ENCODE peak calls at places on chromosome 22, in ten cellular contexts. P is GM06990; L is occipital lobe; Y is EH; G is SK-N-SH; Q is spleen; W is GM23248; B is iPS-NIHi11; D is H54; F is stimulated activated CD8-positive, alpha-beta memory T cell treated with anti-CD3 and anti-CD28 coated beads, Interleukin-12 subunit alpha, Interleukin-12 subunit beta, amount 100 ng/mL, for 1 hour. O is an unnamed sample.

GRCh38 chr22:46428602-46429326 is 93.2 kb downstream of the TRMU start:
- DNase-seq in W (no peak), B (no peak), F (no peak), L (no peak), P (no peak), D (no peak), Y (no peak), G (no peak), Q (no peak), O (no peak)

GRCh38 chr22:38494498-38494897 is 11.6 kb downstream of the DDX17 start:
- DNase-seq in Q (no peak), P (no peak), G (no peak), F (no peak), D (no peak), W (no peak), L (no peak), B (no peak), Y (peak; percentile 84), O (no peak)

GRCh38 chr22:30266445-30267381 is at the start of gene OSM:
- DNase-seq in F (no peak), B (no peak), G (no peak), D (no peak), L (no peak), W (no peak), Q (peak; percentile 97), P (peak; percentile 75), Y (no peak), O (no peak)

GRCh38 chr22:46524203-46524740 is 13.1 kb downstream of the CELSR1 start:
- DNase-seq in G (no peak), L (no peak), Y (no peak), D (no peak), P (no peak), W (no peak), Q (no peak), B (peak; percentile 11), F (no peak), O (no peak)

GRCh38 chr22:35893698-35894097 is 134.9 kb downstream of the RBFOX2 start:
- DNase-seq in Y (no peak), W (no peak), D (no peak), L (no peak), P (no peak), F (no peak), B (no peak), G (no peak), Q (no peak), O (no peak)

GRCh38 chr22:24376606-24377005 is 50.8 kb upstream of the ADORA2A start:
- DNase-seq in L (no peak), P (no peak), W (no peak), D (no peak), Y (no peak), Q (no peak), F (no peak), G (no peak), B (no peak), O (no peak)

GRCh38 chr22:35910926-35911325 is 117.7 kb downstream of the RBFOX2 start:
- DNase-seq in F (no peak), Q (no peak), Y (no peak), B (no peak), D (no peak), P (no peak), W (no peak), G (no peak), L (no peak), O (no peak)

GRCh38 chr22:41676134-41676533 is 12.5 kb downstream of the SNU13 start:
- DNase-seq in B (no peak), P (no peak), Q (no peak), D (no peak), L (no peak), Y (no peak), G (no peak), F (no peak), W (no peak), O (no peak)

GRCh38 chr22:37258005-37258790 is 14.1 kb upstream of the RAC2 start:
- DNase-seq in W (no peak), F (no peak), P (no peak), Y (no peak), D (no peak), B (no peak), G (no peak), L (no peak), Q (peak; percentile 11), O (no peak)

GRCh38 chr22:27149886-27150529 is 492.6 kb downstream of the MIAT start:
- DNase-seq in P (no peak), G (no peak), Q (no peak), B (no peak), F (no peak), Y (peak; percentile 21), L (no peak), D (no peak), W (peak; percentile 75), O (no peak)

GRCh38 chr22:19703869-19704268 is 10.4 kb upstream of the SEPTIN5 start:
- DNase-seq in Y (no peak), Q (peak; percentile 66), P (no peak), W (no peak), D (no peak), G (no peak), L (no peak), F (no peak), B (no peak), O (no peak)

GRCh38 chr22:45290410-45290936 is 5.7 kb downstream of the UPK3A start:
- DNase-seq in W (peak; percentile 88), Q (no peak), Y (peak; percentile 90), L (no peak), P (no peak), D (no peak), F (no peak), B (peak; percentile 49), G (no peak), O (no peak)

GRCh38 chr22:23565942-23566715 is 14.0 kb downstream of the IGLL1 start:
- DNase-seq in Y (no peak), W (no peak), G (peak; percentile 90), Q (peak; percentile 74), L (no peak), D (no peak), P (no peak), F (no peak), B (peak; percentile 73), O (no peak)

GRCh38 chr22:29205598-29206371 is at the start of gene EMID1:
- DNase-seq in Y (peak; percentile 24), G (peak; percentile 90), D (no peak), W (peak; percentile 57), Q (peak; percentile 84), F (no peak), P (peak; percentile 67), L (no peak), B (peak; percentile 85), O (no peak)

GRCh38 chr22:25996669-25997068 is 172.6 kb upstream of the SEZ6L start:
- DNase-seq in B (no peak), L (no peak), D (no peak), F (no peak), P (no peak), Q (no peak), W (no peak), Y (no peak), G (no peak), O (no peak)

GRCh38 chr22:48496987-48497650 is 1330.6 kb downstream of the BRD1 start:
- DNase-seq in B (no peak), F (no peak), L (no peak), D (no peak), G (no peak), P (no peak), Q (peak; percentile 62), W (no peak), Y (no peak), O (no peak)

GRCh38 chr22:48632641-48633246 is 1194.9 kb downstream of the BRD1 start:
- DNase-seq in W (no peak), G (no peak), D (no peak), Q (no peak), P (no peak), L (no peak), B (no peak), Y (no peak), F (no peak), O (no peak)

GRCh38 chr22:27632451-27633295 is 168.9 kb downstream of the MN1 start:
- DNase-seq in Y (no peak), F (no peak), D (no peak), Q (no peak), L (no peak), W (no peak), P (no peak), B (no peak), G (peak; percentile 81), O (no peak)

GRCh38 chr22:18120941-18121340 is 10.3 kb downstream of the TUBA8 start:
- DNase-seq in B (no peak), W (no peak), Y (no peak), P (no peak), G (no peak), D (no peak), Q (no peak), F (no peak), L (no peak), O (no peak)

GRCh38 chr22:26590525-26590858 is 560 bp upstream of the TPST2 start:
- DNase-seq in Y (peak; percentile 56), Q (no peak), W (peak; percentile 55), F (no peak), B (no peak), D (no peak), L (no peak), G (no peak), P (no peak), O (no peak)

GRCh38 chr22:30948930-30949342 is 19.6 kb downstream of the MORC2 start:
- DNase-seq in F (no peak), D (no peak), P (no peak), Q (no peak), Y (peak; percentile 62), G (no peak), L (no peak), B (no peak), W (peak; percentile 36), O (no peak)

GRCh38 chr22:19555651-19556050 is 31.4 kb upstream of the CLDN5 start:
- DNase-seq in P (no peak), B (no peak), W (no peak), D (no peak), L (no peak), F (no peak), G (no peak), Y (no peak), Q (peak; percentile 24), O (no peak)